ENCODE peak calls at places on chromosome 14, in ten cellular contexts. W is activated T-helper 2 cell treated with anti-CD3 and anti-CD28 coated beads, Interferon-gamma antibody, Interleukin-2, Interleukin-4, amounts not matched to agents 10 μg/mL and 5 μg/mL and 100 μg/mL, durations not matched to agents 14 hours and 24 hours and 36 hours; I is lower lobe of right lung; B is CD8-positive, alpha-beta memory T cell; A is COR-L47; P is KBM-7; H is AG08396; L is progenitor cell of endocrine pancreas; K is RWPE1; X is brain pericyte. V is an unnamed sample.

GRCh38 chr14:91388551-91388975 is 29.1 kb downstream of the CCDC88C start:
- DNase-seq in K (no peak), P (no peak), B (peak), L (no peak), X (no peak), I (no peak), A (no peak), W (no peak), H (peak), V (no peak)

GRCh38 chr14:39229222-39229543 is 4.5 kb upstream of the MIA2 start:
- DNase-seq in W (peak), A (no peak), I (no peak), X (no peak), H (no peak), L (no peak), K (no peak), P (no peak), B (peak), V (peak)

GRCh38 chr14:105855246-105855892 is 329.0 kb downstream of the TMEM121 start:
- DNase-seq in B (no peak), L (no peak), P (no peak), H (no peak), X (no peak), A (no peak), K (no peak), W (no peak), I (peak), V (no peak)

GRCh38 chr14:54219281-54220121 is 177.3 kb upstream of the CDKN3 start:
- DNase-seq in P (no peak), H (no peak), A (no peak), I (no peak), K (no peak), W (no peak), B (no peak), X (no peak), L (no peak), V (no peak)

GRCh38 chr14:105830171-105830570 is 303.8 kb downstream of the TMEM121 start:
- DNase-seq in P (no peak), H (no peak), W (no peak), I (no peak), L (no peak), K (no peak), A (no peak), B (no peak), X (no peak), V (no peak)

GRCh38 chr14:21735200-21735599 is 61.6 kb upstream of the OR4E1 start:
- DNase-seq in A (no peak), H (no peak), K (no peak), X (no peak), L (no peak), W (no peak), I (no peak), B (no peak), P (no peak), V (no peak)

GRCh38 chr14:103723176-103724081 is 7.8 kb downstream of the ZFYVE21 start:
- DNase-seq in X (no peak), I (no peak), B (no peak), H (no peak), W (no peak), K (no peak), L (no peak), P (no peak), A (no peak), V (no peak)

GRCh38 chr14:59346329-59346728 is 118.9 kb downstream of the GPR135 start:
- DNase-seq in L (no peak), K (no peak), W (no peak), I (no peak), P (no peak), H (no peak), B (no peak), X (no peak), A (no peak), V (no peak)

GRCh38 chr14:53174918-53175317 is 21.8 kb upstream of the DDHD1 start:
- DNase-seq in I (no peak), H (no peak), K (no peak), B (no peak), L (no peak), P (no peak), A (no peak), X (no peak), W (no peak), V (no peak)

GRCh38 chr14:100056964-100057817 is 8.0 kb upstream of the EVL start:
- DNase-seq in H (peak), L (no peak), W (no peak), I (no peak), K (peak), B (peak), P (peak), X (no peak), A (no peak), V (peak)

GRCh38 chr14:49550284-49551184 is 35.6 kb downstream of the RPS29 start:
- DNase-seq in X (no peak), B (no peak), P (peak), W (no peak), K (peak), A (no peak), I (no peak), H (no peak), L (no peak), V (no peak)

GRCh38 chr14:69879175-69880047 is at the start of gene SMOC1:
- DNase-seq in B (no peak), P (no peak), I (no peak), H (no peak), W (no peak), L (peak), X (peak), A (peak), K (peak), V (no peak)

GRCh38 chr14:105364100-105364708 is 34.1 kb upstream of the TEX22 start:
- DNase-seq in W (no peak), A (no peak), X (no peak), P (no peak), I (peak), H (peak), L (no peak), K (peak), B (peak), V (peak)

GRCh38 chr14:104882325-104882973 is 17.4 kb downstream of the CEP170B start:
- DNase-seq in K (peak), X (no peak), A (peak), P (no peak), I (peak), L (no peak), B (no peak), H (no peak), W (no peak), V (peak)

GRCh38 chr14:103281496-103282231 is 52.4 kb upstream of the EIF5 start:
- DNase-seq in B (no peak), P (peak), K (peak), H (peak), I (no peak), L (no peak), X (no peak), W (no peak), A (peak), V (no peak)

GRCh38 chr14:100391182-100391581 is 68.0 kb downstream of the SLC25A47 start:
- DNase-seq in P (no peak), L (no peak), I (no peak), X (no peak), K (no peak), B (no peak), H (no peak), W (no peak), A (no peak), V (no peak)

GRCh38 chr14:50023671-50024490 is 92.5 kb downstream of the VCPKMT start:
- DNase-seq in H (peak), A (no peak), B (no peak), X (no peak), K (peak), I (no peak), P (no peak), L (no peak), W (no peak), V (peak)

GRCh38 chr14:59254911-59255545 is 66.6 kb downstream of the DAAM1 start:
- DNase-seq in P (no peak), A (no peak), K (no peak), W (no peak), I (no peak), L (no peak), X (no peak), H (no peak), B (no peak), V (no peak)

GRCh38 chr14:68789002-68789797 is 3.7 kb downstream of the ZFP36L1 start:
- DNase-seq in L (peak), X (no peak), I (peak), H (peak), P (peak), W (peak), B (peak), A (peak), K (no peak), V (no peak)

GRCh38 chr14:95464524-95464923 is 51.9 kb downstream of the SYNE3 start:
- DNase-seq in W (no peak), K (no peak), A (no peak), I (no peak), P (no peak), L (no peak), H (no peak), X (no peak), B (peak), V (no peak)

GRCh38 chr14:100400115-100400514 is 77.0 kb downstream of the SLC25A47 start:
- DNase-seq in B (no peak), A (no peak), W (no peak), I (no peak), P (no peak), X (no peak), H (no peak), L (no peak), K (no peak), V (no peak)

GRCh38 chr14:103886304-103887169 is 39.2 kb upstream of the PPP1R13B start:
- DNase-seq in K (no peak), I (no peak), X (no peak), A (no peak), L (no peak), H (no peak), B (no peak), W (no peak), P (no peak), V (no peak)

GRCh38 chr14:88669346-88669745 is 106.5 kb downstream of the ZC3H14 start:
- DNase-seq in W (no peak), X (no peak), K (no peak), L (no peak), A (no peak), H (no peak), I (no peak), P (no peak), B (no peak), V (no peak)

GRCh38 chr14:87097021-87097420 is 896.0 kb downstream of the GALC start:
- DNase-seq in K (no peak), A (no peak), L (no peak), W (no peak), I (no peak), H (peak), X (no peak), B (no peak), P (no peak), V (peak)

GRCh38 chr14:33794791-33795300 is 156.0 kb downstream of the EGLN3 start:
- DNase-seq in P (no peak), W (no peak), I (no peak), K (peak), X (no peak), L (no peak), B (no peak), H (peak), A (no peak), V (peak)

GRCh38 chr14:92542766-92543554 is 29.4 kb downstream of the RIN3 start:
- DNase-seq in H (no peak), A (no peak), L (no peak), W (no peak), P (peak), X (no peak), I (no peak), K (no peak), B (no peak), V (no peak)

GRCh38 chr14:60807971-60808370 is 73.4 kb downstream of the MNAT1 start:
- DNase-seq in H (no peak), I (no peak), W (no peak), P (no peak), B (no peak), K (no peak), X (no peak), A (no peak), L (no peak), V (no peak)

GRCh38 chr14:21978184-21978998 is 304.8 kb upstream of the OR4E1 start:
- DNase-seq in P (peak), B (peak), L (peak), I (peak), A (no peak), K (peak), H (peak), W (peak), X (no peak), V (no peak)

GRCh38 chr14:51807355-51807754 is 53.1 kb upstream of the GNG2 start:
- DNase-seq in L (no peak), A (no peak), K (no peak), B (no peak), P (no peak), I (no peak), W (no peak), X (no peak), H (peak), V (peak)